ENCODE peak calls at places on chromosomes 11 and 22, in seven cellular contexts. K is adipocyte; F is NCI-H774; B is HFFc6; L is activated CD4-positive, alpha-beta T cell treated with anti-CD3 and anti-CD28 coated beads, Interleukin-2, amount 50 U/mL, for 1 hour; T is kidney glomerular epithelial cell; R is endodermal cell. G is an unnamed sample.

GRCh38 chr11:36055356-36055755 is 111.5 kb downstream of the LDLRAD3 start:
- DNase-seq in K (no peak), F (no peak), B (no peak), L (no peak), T (no peak), R (no peak), G (no peak)

GRCh38 chr11:118897721-118898310 is 14.1 kb downstream of the CXCR5 start:
- DNase-seq in K (no peak), F (no peak), B (no peak), L (no peak), T (no peak), R (no peak), G (no peak)

GRCh38 chr11:34495724-34496377 is 17.7 kb downstream of the ELF5 start:
- DNase-seq in K (no peak), F (no peak), B (no peak), L (no peak), T (no peak), R (no peak), G (no peak)

GRCh38 chr11:44185522-44185921 is 90.0 kb downstream of the EXT2 start:
- DNase-seq in K (no peak), F (no peak), B (no peak), L (no peak), T (no peak), R (no peak), G (no peak)

GRCh38 chr11:68206211-68206610 is 6.9 kb downstream of the KMT5B start:
- DNase-seq in K (peak), F (peak), B (peak), L (no peak), T (peak), R (peak), G (peak)

GRCh38 chr11:124922831-124923230 is 3.8 kb downstream of the HEPN1 start:
- DNase-seq in K (no peak), F (no peak), B (no peak), L (no peak), T (no peak), R (no peak), G (no peak)

GRCh38 chr11:116649268-116649667 is 123.5 kb downstream of the BUD13 start:
- DNase-seq in K (no peak), F (no peak), B (no peak), L (no peak), T (no peak), R (no peak), G (no peak)

GRCh38 chr11:47234669-47235075 is 13.9 kb downstream of the ACP2 start:
- DNase-seq in K (no peak), F (peak), B (no peak), L (peak), T (no peak), R (no peak), G (no peak)

GRCh38 chr22:50071432-50072166 is 13.5 kb upstream of the TTLL8 start:
- DNase-seq in K (no peak), F (no peak), B (no peak), L (no peak), T (no peak), R (no peak), G (no peak)

GRCh38 chr11:133833101-133833898 is 12.0 kb downstream of the SPATA19 start:
- DNase-seq in K (no peak), F (no peak), B (no peak), L (no peak), T (no peak), R (peak), G (no peak)

GRCh38 chr22:48476599-48476998 is 1351.1 kb downstream of the BRD1 start:
- DNase-seq in K (no peak), F (no peak), B (no peak), L (no peak), T (no peak), R (peak), G (no peak)

GRCh38 chr11:131094828-131095227 is 178.5 kb upstream of the SNX19 start:
- DNase-seq in K (no peak), F (no peak), B (no peak), L (no peak), T (no peak), R (no peak), G (no peak)

GRCh38 chr11:114477946-114478537 is 38.8 kb downstream of the REXO2 start:
- DNase-seq in K (no peak), F (no peak), B (no peak), L (no peak), T (no peak), R (peak), G (no peak)

GRCh38 chr22:31628362-31628761 is 33.7 kb downstream of the PISD start:
- DNase-seq in K (no peak), F (no peak), B (no peak), L (no peak), T (no peak), R (no peak), G (no peak)

GRCh38 chr11:18203723-18204122 is 31.1 kb downstream of the MRGPRX4 start:
- DNase-seq in K (no peak), F (peak), B (no peak), L (no peak), T (peak), R (peak), G (peak)

G was measured in EH.